ENCODE peak calls at places on chromosomes 2 and 18, in six cellular contexts. M is Daoy, J is AG10803, D is uterus, Y is iPS-NIHi11, C is caudate nucleus. H is an unnamed sample.

GRCh38 chr2:65377556-65378307 is 54.7 kb downstream of the SPRED2 start:
- DNase-seq in C (no peak), J (peak; percentile 77), Y (no peak), M (peak; percentile 87), D (no peak), H (peak; percentile 97)

GRCh38 chr18:58996131-58996632 is 131.5 kb downstream of the ZNF532 start:
- DNase-seq in C (no peak), D (no peak), Y (no peak), J (peak; percentile 93), M (peak; percentile 49), H (no peak)

GRCh38 chr2:241833101-241833937 is 24.3 kb downstream of the NEU4 start:
- DNase-seq in D (peak; percentile 62), C (no peak), M (no peak), Y (no peak), J (peak; percentile 86), H (peak; percentile 29)

GRCh38 chr2:238843476-238843875 is 4.4 kb upstream of the TWIST2 start:
- DNase-seq in J (peak; percentile 47), M (no peak), C (no peak), D (no peak), Y (no peak), H (no peak)

GRCh38 chr2:170715932-170716777 is 1.0 kb downstream of the SP5 start:
- DNase-seq in C (no peak), J (no peak), M (no peak), D (no peak), Y (peak; percentile 58), H (peak; percentile 72)

GRCh38 chr2:215921884-215922283 is 91.5 kb downstream of the MREG start:
- DNase-seq in C (no peak), D (no peak), J (peak; percentile 83), Y (no peak), M (peak; percentile 79), H (peak; percentile 40)

GRCh38 chr2:151182396-151182795 is 79.3 kb downstream of the RBM43 start:
- DNase-seq in M (no peak), D (no peak), C (no peak), J (no peak), Y (no peak), H (no peak)

GRCh38 chr2:239881561-239882320 is 143.4 kb downstream of the NDUFA10 start:
- DNase-seq in Y (no peak), J (peak; percentile 35), C (no peak), D (peak; percentile 36), M (no peak), H (peak; percentile 11)

GRCh38 chr2:203908344-203909185 is 28.0 kb upstream of the ICOS start:
- DNase-seq in J (no peak), Y (no peak), C (no peak), M (no peak), D (no peak), H (no peak)

GRCh38 chr18:12679183-12679786 is 21.4 kb upstream of the SPIRE1 start:
- DNase-seq in J (peak; percentile 76), M (peak; percentile 28), C (peak; percentile 5), D (peak; percentile 44), Y (no peak), H (peak; percentile 11)

GRCh38 chr2:1633092-1633721 is 111.1 kb downstream of the PXDN start:
- DNase-seq in D (no peak), M (no peak), C (no peak), Y (no peak), J (no peak), H (no peak)

GRCh38 chr18:37550118-37550875 is 15.3 kb downstream of the CELF4 start:
- DNase-seq in J (no peak), C (no peak), D (no peak), M (no peak), Y (no peak), H (no peak)

GRCh38 chr2:55296393-55296792 is 27.4 kb upstream of the MTIF2 start:
- DNase-seq in Y (no peak), D (no peak), C (no peak), J (no peak), M (no peak), H (no peak)

GRCh38 chr2:43149482-43150107 is 76.8 kb downstream of the ZFP36L2 start:
- DNase-seq in Y (no peak), D (no peak), C (no peak), J (no peak), M (no peak), H (no peak)

GRCh38 chr2:121627525-121628050 is 21.7 kb downstream of the CLASP1 start:
- DNase-seq in J (no peak), D (no peak), M (no peak), Y (no peak), C (no peak), H (no peak)

GRCh38 chr2:70029814-70030409 is 57.4 kb upstream of the PCBP1 start:
- DNase-seq in D (peak; percentile 74), M (peak; percentile 13), Y (peak; percentile 79), J (peak; percentile 79), C (peak; percentile 64), H (peak; percentile 91)

GRCh38 chr2:241636182-241636982 is 576 bp downstream of the THAP4 start:
- DNase-seq in J (peak; percentile 37), D (peak; percentile 41), C (no peak), Y (peak; percentile 80), M (peak; percentile 38), H (peak; percentile 58)

GRCh38 chr2:6864938-6865345 is 765 bp downstream of the CMPK2 start:
- DNase-seq in Y (no peak), C (no peak), J (no peak), D (peak; percentile 42), M (no peak), H (peak; percentile 4)

GRCh38 chr2:216903470-216903869 is 43.6 kb upstream of the TNP1 start:
- DNase-seq in M (no peak), J (no peak), D (no peak), Y (no peak), C (no peak), H (no peak)

GRCh38 chr2:171811229-171811628 is 82.8 kb downstream of the SLC25A12 start:
- DNase-seq in M (peak; percentile 4), J (peak; percentile 44), Y (no peak), D (no peak), C (no peak), H (peak; percentile 29)

GRCh38 chr2:120867290-120868231 is 131.9 kb downstream of the GLI2 start:
- DNase-seq in M (peak; percentile 86), J (peak; percentile 75), Y (peak; percentile 76), D (peak; percentile 85), C (peak; percentile 70), H (peak; percentile 71)

GRCh38 chr2:235516257-235516656 is 22.4 kb downstream of the AGAP1 start:
- DNase-seq in C (no peak), M (no peak), Y (no peak), J (no peak), D (no peak), H (no peak)

GRCh38 chr18:57930476-57930875 is 113.5 kb upstream of the NEDD4L start:
- DNase-seq in M (no peak), J (no peak), D (no peak), Y (no peak), C (no peak), H (no peak)

GRCh38 chr2:69452687-69453086 is 15.5 kb upstream of the NFU1 start:
- DNase-seq in M (no peak), D (no peak), Y (no peak), C (no peak), J (no peak), H (no peak)

GRCh38 chr18:45370190-45371010 is 244.9 kb upstream of the SLC14A2 start:
- DNase-seq in C (no peak), M (no peak), J (peak; percentile 74), D (no peak), Y (no peak), H (peak; percentile 51)

GRCh38 chr2:41966431-41966893 is 81.4 kb upstream of the PKDCC start:
- DNase-seq in Y (no peak), J (peak; percentile 99), C (peak; percentile 66), M (peak; percentile 97), D (peak; percentile 86), H (no peak)

GRCh38 chr2:119940856-119941255 is 72.0 kb upstream of the EPB41L5 start:
- DNase-seq in D (no peak), Y (no peak), M (no peak), J (peak; percentile 13), C (no peak), H (no peak)

GRCh38 chr2:71557321-71557720 is 104.0 kb downstream of the DYSF start:
- DNase-seq in J (no peak), Y (peak; percentile 68), C (no peak), M (no peak), D (no peak), H (peak; percentile 14)

GRCh38 chr2:138691667-138692066 is 88.5 kb downstream of the NXPH2 start:
- DNase-seq in Y (no peak), D (no peak), M (no peak), C (no peak), J (no peak), H (no peak)

H was measured in mesendoderm.